ENCODE peak calls at places on chromosome 21, in eight cellular contexts. A, I, K, J, F, T, Z and Q are unnamed samples.

GRCh38 chr21:44958471-44959191 is 18.8 kb downstream of the SLX9 start:
- DNase-seq in A (peak; percentile 82), I (peak; percentile 96), K (peak; percentile 90), J (no peak), F (no peak), T (peak; percentile 66), Z (peak; percentile 64), Q (peak; percentile 55)

GRCh38 chr21:36127250-36127904 is 7.5 kb upstream of the CBR3 start:
- DNase-seq in A (no peak), I (no peak), K (no peak), J (no peak), F (no peak), T (no peak), Z (no peak), Q (no peak)

GRCh38 chr21:31730687-31731111 is 1.2 kb downstream of the SCAF4 start:
- DNase-seq in A (no peak), I (no peak), K (no peak), J (no peak), F (no peak), T (peak; percentile 40), Z (no peak), Q (no peak)

GRCh38 chr21:38520511-38520910 is 22.2 kb upstream of the ERG start:
- DNase-seq in A (no peak), I (no peak), K (no peak), J (no peak), F (no peak), T (no peak), Z (no peak), Q (no peak)

GRCh38 chr21:42747267-42747701 is 93.9 kb downstream of the PDE9A start:
- DNase-seq in A (no peak), I (peak; percentile 61), K (no peak), J (no peak), F (no peak), T (no peak), Z (no peak), Q (no peak)

GRCh38 chr21:37849703-37850102 is 66.6 kb downstream of the KCNJ6 start:
- DNase-seq in A (peak; percentile 15), I (no peak), K (peak; percentile 44), J (no peak), F (no peak), T (peak; percentile 73), Z (no peak), Q (no peak)

GRCh38 chr21:41164052-41164451 is 3.9 kb upstream of the BACE2 start:
- DNase-seq in A (no peak), I (no peak), K (no peak), J (no peak), F (no peak), T (no peak), Z (no peak), Q (no peak)

GRCh38 chr21:45050361-45050785 is 24.0 kb upstream of the ADARB1 start:
- DNase-seq in A (no peak), I (no peak), K (peak; percentile 89), J (no peak), F (no peak), T (no peak), Z (no peak), Q (no peak)

GRCh38 chr21:37356710-37357109 is 9.9 kb upstream of the DYRK1A start:
- DNase-seq in A (no peak), I (no peak), K (no peak), J (no peak), F (no peak), T (no peak), Z (no peak), Q (no peak)

GRCh38 chr21:36635991-36636390 is 62.9 kb upstream of the SIM2 start:
- DNase-seq in A (no peak), I (no peak), K (no peak), J (no peak), F (no peak), T (no peak), Z (no peak), Q (no peak)

GRCh38 chr21:34844033-34844923 is 175.5 kb downstream of the CLIC6 start:
- DNase-seq in A (no peak), I (peak; percentile 82), K (no peak), J (no peak), F (peak; percentile 44), T (peak; percentile 33), Z (peak; percentile 58), Q (peak; percentile 39)

GRCh38 chr21:25862596-25862995 is 127.8 kb downstream of the GABPA start:
- DNase-seq in A (no peak), I (no peak), K (peak; percentile 68), J (peak; percentile 10), F (no peak), T (peak; percentile 64), Z (no peak), Q (no peak)

GRCh38 chr21:41877901-41878830 is 978 bp downstream of the PRDM15 start:
- DNase-seq in A (no peak), I (peak; percentile 84), K (peak; percentile 76), J (peak; percentile 57), F (peak; percentile 40), T (peak; percentile 72), Z (peak; percentile 63), Q (peak; percentile 61)

GRCh38 chr21:45824546-45825208 is 156.9 kb upstream of the COL6A1 start:
- DNase-seq in A (no peak), I (no peak), K (no peak), J (no peak), F (no peak), T (no peak), Z (no peak), Q (no peak)

GRCh38 chr21:40070871-40071270 is 203.6 kb downstream of the PCP4 start:
- DNase-seq in A (no peak), I (no peak), K (no peak), J (no peak), F (no peak), T (no peak), Z (no peak), Q (no peak)

GRCh38 chr21:8993284-8993942 is 1528.0 kb upstream of the TPTE start:
- DNase-seq in A (no peak), I (no peak), K (no peak), J (no peak), F (no peak), T (no peak), Z (no peak), Q (no peak)

GRCh38 chr21:44459712-44460440 is 4.6 kb downstream of the LRRC3 start:
- DNase-seq in A (no peak), I (no peak), K (no peak), J (no peak), F (no peak), T (no peak), Z (no peak), Q (no peak)

GRCh38 chr21:35873441-35873840 is 186.9 kb downstream of the SETD4 start:
- DNase-seq in A (no peak), I (no peak), K (no peak), J (no peak), F (no peak), T (no peak), Z (no peak), Q (no peak)

GRCh38 chr21:45998871-45999580 is 17.5 kb downstream of the COL6A1 start:
- DNase-seq in A (no peak), I (peak; percentile 64), K (no peak), J (no peak), F (no peak), T (no peak), Z (peak; percentile 41), Q (no peak)

GRCh38 chr21:38839683-38840286 is 34.1 kb downstream of the ETS2 start:
- DNase-seq in A (peak; percentile 67), I (no peak), K (peak; percentile 97), J (no peak), F (no peak), T (peak; percentile 91), Z (no peak), Q (no peak)

GRCh38 chr21:38797470-38797869 is 8.3 kb upstream of the ETS2 start:
- DNase-seq in A (no peak), I (peak; percentile 52), K (no peak), J (no peak), F (peak; percentile 35), T (no peak), Z (no peak), Q (peak; percentile 61)

GRCh38 chr21:25535811-25536210 is 71.5 kb downstream of the MRPL39 start:
- DNase-seq in A (no peak), I (no peak), K (no peak), J (no peak), F (no peak), T (no peak), Z (no peak), Q (no peak)

GRCh38 chr21:44300262-44300959 is 558 bp downstream of the PFKL start:
- DNase-seq in A (no peak), I (peak; percentile 94), K (peak; percentile 24), J (peak; percentile 65), F (peak; percentile 84), T (peak; percentile 22), Z (peak; percentile 88), Q (peak; percentile 87)

GRCh38 chr21:31682625-31683024 is 23.1 kb downstream of the SOD1 start:
- DNase-seq in A (peak; percentile 53), I (no peak), K (no peak), J (no peak), F (no peak), T (peak; percentile 49), Z (no peak), Q (no peak)

GRCh38 chr21:45208627-45208951 is 79.1 kb downstream of the POFUT2 start:
- DNase-seq in A (no peak), I (no peak), K (peak; percentile 12), J (no peak), F (no peak), T (no peak), Z (no peak), Q (no peak)

GRCh38 chr21:43306391-43306790 is 120.5 kb downstream of the SIK1 start:
- DNase-seq in A (no peak), I (no peak), K (no peak), J (no peak), F (no peak), T (no peak), Z (peak; percentile 30), Q (no peak)